ENCODE peak calls at places on chromosomes 6 and 20, in four cellular contexts. A is WTC11, R is endothelial cell, K is body of pancreas. I is an unnamed sample.
A peak's percentile ranks its signal among the peaks of the same experiment; 100 is the strongest.

GRCh38 chr6:119350202-119351004 is 842 bp upstream of the MAN1A1 start:
- DNase-seq in A (no peak), R (no peak), K (peak; percentile 21), I (no peak)

GRCh38 chr20:63101781-63102719 is 95.3 kb upstream of the BHLHE23 start:
- DNase-seq in A (peak; percentile 40), R (no peak), K (peak; percentile 25), I (peak; percentile 46)

GRCh38 chr6:137851669-137852068 is 15.4 kb upstream of the TNFAIP3 start:
- DNase-seq in A (no peak), R (no peak), K (no peak), I (no peak)

GRCh38 chr6:134813146-134813545 is 136.8 kb downstream of the ALDH8A1 start:
- DNase-seq in A (no peak), R (no peak), K (no peak), I (no peak)

GRCh38 chr6:170180671-170181337 is 110.1 kb downstream of the DLL1 start:
- DNase-seq in A (no peak), R (no peak), K (no peak), I (no peak)

GRCh38 chr6:84021625-84022024 is 11.9 kb upstream of the MRAP2 start:
- DNase-seq in A (no peak), R (no peak), K (no peak), I (no peak)

GRCh38 chr6:90080876-90081464 is 186.7 kb downstream of the GJA10 start:
- DNase-seq in A (no peak), R (no peak), K (no peak), I (no peak)

GRCh38 chr6:115058414-115059211 is 715.8 kb upstream of the HS3ST5 start:
- DNase-seq in A (no peak), R (no peak), K (no peak), I (no peak)

GRCh38 chr6:158669145-158670035 is 19.5 kb downstream of the SYTL3 start:
- DNase-seq in A (no peak), R (no peak), K (no peak), I (no peak)

GRCh38 chr6:156634048-156634447 is 143.1 kb upstream of the ARID1B start:
- DNase-seq in A (no peak), R (no peak), K (no peak), I (no peak)

GRCh38 chr6:56766806-56767178 is 124.1 kb upstream of the DST start:
- DNase-seq in A (no peak), R (no peak), K (no peak), I (no peak)

GRCh38 chr20:137668-138131 is 4.7 kb upstream of the DEFB126 start:
- DNase-seq in A (peak; percentile 23), R (no peak), K (no peak), I (no peak)

GRCh38 chr6:169454872-169455204 is 201.2 kb upstream of the THBS2 start:
- DNase-seq in A (no peak), R (no peak), K (no peak), I (no peak)

GRCh38 chr20:14720251-14720650 is 382.8 kb upstream of the FLRT3 start:
- DNase-seq in A (no peak), R (no peak), K (no peak), I (no peak)

GRCh38 chr6:42664718-42665117 is 57.7 kb downstream of the PRPH2 start:
- DNase-seq in A (no peak), R (no peak), K (no peak), I (no peak)

GRCh38 chr20:2421247-2421646 is 40.5 kb downstream of the TGM6 start:
- DNase-seq in A (no peak), R (no peak), K (no peak), I (no peak)

GRCh38 chr6:44086931-44087574 is 40.2 kb downstream of the MRPL14 start:
- DNase-seq in A (no peak), R (no peak), K (peak; percentile 82), I (no peak)

GRCh38 chr6:108841377-108841855 is 6.8 kb upstream of the ARMC2 start:
- DNase-seq in A (no peak), R (no peak), K (no peak), I (no peak)

GRCh38 chr20:31845300-31845863 is at the start of gene FOXS1:
- DNase-seq in A (no peak), R (no peak), K (no peak), I (peak; percentile 70)

GRCh38 chr6:127590344-127590743 is 13.4 kb downstream of the C6orf58 start:
- DNase-seq in A (no peak), R (no peak), K (no peak), I (no peak)

GRCh38 chr20:52896348-52896747 is 75.8 kb upstream of the TSHZ2 start:
- DNase-seq in A (no peak), R (no peak), K (no peak), I (no peak)

GRCh38 chr6:137570307-137570832 is 76.2 kb upstream of the OLIG3 start:
- DNase-seq in A (no peak), R (no peak), K (no peak), I (no peak)

GRCh38 chr6:142945071-142945445 is at the start of gene HIVEP2:
- DNase-seq in A (peak; percentile 84), R (peak; percentile 83), K (peak; percentile 93), I (peak; percentile 78)

GRCh38 chr20:57957397-57958049 is 247.7 kb upstream of the PMEPA1 start:
- DNase-seq in A (no peak), R (no peak), K (no peak), I (no peak)

GRCh38 chr6:131924881-131925474 is 26.2 kb downstream of the CCN2 start:
- DNase-seq in A (no peak), R (no peak), K (no peak), I (no peak)

GRCh38 chr6:126033696-126034095 is 47.4 kb downstream of the TRMT11 start:
- DNase-seq in A (no peak), R (peak; percentile 10), K (peak; percentile 29), I (no peak)

GRCh38 chr6:138647006-138647405 is 126.6 kb upstream of the CCDC28A start:
- DNase-seq in A (no peak), R (no peak), K (no peak), I (no peak)

GRCh38 chr6:17032595-17033591 is 69.0 kb upstream of the STMND1 start:
- DNase-seq in A (no peak), R (no peak), K (peak; percentile 90), I (no peak)

GRCh38 chr6:130996635-130997034 is 66.4 kb downstream of the EPB41L2 start:
- DNase-seq in A (no peak), R (no peak), K (no peak), I (no peak)

GRCh38 chr6:36826520-36827227 is 12.6 kb downstream of the CPNE5 start:
- DNase-seq in A (no peak), R (no peak), K (no peak), I (no peak)

GRCh38 chr6:21305827-21306469 is 287.6 kb upstream of the SOX4 start:
- DNase-seq in A (no peak), R (no peak), K (no peak), I (no peak)
- TF ChIP-seq CTCF in A (no peak), R (no peak), K (peak; percentile 31), I (no peak)

GRCh38 chr6:139752086-139752485 is 377.6 kb upstream of the CITED2 start:
- DNase-seq in A (no peak), R (no peak), K (no peak), I (no peak)
- TF ChIP-seq CTCF in A (no peak), R (no peak), K (no peak), I (no peak)

GRCh38 chr6:103872683-103873082 is 987.0 kb downstream of the HACE1 start:
- DNase-seq in A (no peak), R (no peak), K (no peak), I (no peak)
- TF ChIP-seq CTCF in A (no peak), R (no peak), K (no peak), I (no peak)

DNA sequence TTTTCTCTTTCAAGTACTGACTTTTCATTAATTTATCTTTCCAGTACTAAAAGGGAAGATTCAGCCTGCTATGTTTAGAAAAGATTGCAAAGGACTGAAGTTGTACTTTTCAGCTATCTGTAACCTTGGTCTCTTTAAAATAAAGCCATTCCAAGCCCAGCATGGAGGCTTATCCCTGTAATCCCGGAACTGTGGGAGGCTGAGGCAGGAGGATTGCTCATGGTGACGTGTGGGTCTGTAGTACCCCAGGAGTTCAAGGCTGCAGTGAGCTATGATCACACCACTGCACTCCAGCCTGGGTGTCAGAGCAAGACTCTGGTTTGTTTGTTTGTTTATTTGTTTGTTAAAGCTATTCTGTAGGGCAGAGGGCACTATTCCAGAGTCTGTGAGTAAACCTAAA is 50.6 kb upstream of the TMEM170B start:
- DNase-seq in A (no peak), R (no peak), K (no peak), I (no peak)
- TF ChIP-seq CTCF in A (no peak), R (no peak), K (no peak), I (no peak)

DNA sequence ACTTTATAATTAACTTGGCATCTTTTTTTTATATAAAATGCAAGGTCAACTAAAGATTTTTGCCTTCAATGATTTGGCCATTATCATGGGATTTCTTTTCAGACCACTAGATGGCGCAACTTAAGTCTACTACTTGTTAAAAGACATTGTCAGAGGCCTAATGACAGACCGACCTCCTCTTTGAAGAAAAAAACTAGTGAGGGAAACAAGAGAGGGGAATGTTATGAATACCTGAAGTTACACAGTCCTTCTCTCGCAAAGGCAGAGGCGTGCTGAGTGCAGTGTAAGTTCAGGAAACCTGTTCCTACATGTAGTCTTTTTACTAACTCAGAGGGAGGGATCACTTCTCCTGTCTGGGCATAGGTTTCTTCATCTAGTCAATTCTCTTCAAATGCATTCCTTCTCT is 9.3 kb downstream of the TRAPPC3L start:
- DNase-seq in A (no peak), R (peak; percentile 31), K (peak; percentile 23), I (no peak)
- TF ChIP-seq CTCF in A (peak; percentile 57), R (peak; percentile 81), K (peak; percentile 68), I (peak; percentile 83)

GRCh38 chr20:44796311-44796710 is 14.0 kb downstream of the RIMS4 start:
- DNase-seq in A (no peak), R (no peak), K (no peak), I (no peak)

GRCh38 chr20:44796758-44797457 is 13.4 kb downstream of the RIMS4 start:
- DNase-seq in A (no peak), R (no peak), K (no peak), I (no peak)

GRCh38 chr20:44790994-44791393 is 19.4 kb downstream of the RIMS4 start:
- DNase-seq in A (no peak), R (no peak), K (no peak), I (no peak)

GRCh38 chr20:44788706-44789456 is 21.5 kb downstream of the RIMS4 start:
- DNase-seq in A (no peak), R (no peak), K (no peak), I (no peak)

GRCh38 chr20:44792794-44793193 is 17.6 kb downstream of the RIMS4 start:
- DNase-seq in A (no peak), R (no peak), K (no peak), I (no peak)
- TF ChIP-seq CTCF in A (no peak), R (no peak), K (no peak), I (no peak)